ENCODE peak calls at places on chromosomes 11 and 22, in nine cellular contexts. U is neural crest cell; Y is kidney epithelial cell; M is activated CD4-positive, alpha-beta T cell treated with anti-CD3 and anti-CD28 coated beads for 48 hours; S is MCF 10A; A is endodermal cell; V is hypothalamus; W is astrocyte of the spinal cord; R is choroid plexus epithelial cell. O is an unnamed sample.

GRCh38 chr11:2902784-2903671 is 17.5 kb upstream of the CDKN1C start:
- DNase-seq in U (no peak), Y (no peak), M (no peak), S (peak), A (peak), V (no peak), W (no peak), R (no peak), O (no peak)

GRCh38 chr11:697028-697491 is 1.4 kb downstream of the TMEM80 start:
- DNase-seq in U (no peak), Y (peak), M (no peak), S (peak), A (no peak), V (no peak), W (peak), R (peak), O (no peak)

GRCh38 chr11:4467043-4467442 is 15.4 kb upstream of the OR52K1 start:
- DNase-seq in U (no peak), Y (no peak), M (no peak), S (no peak), A (no peak), V (no peak), W (no peak), R (no peak), O (no peak)

GRCh38 chr11:88315015-88315414 is 22.5 kb downstream of the CTSC start:
- DNase-seq in U (no peak), Y (no peak), M (no peak), S (no peak), A (no peak), V (no peak), W (no peak), R (no peak), O (no peak)

GRCh38 chr11:79113099-79113498 is 327.7 kb downstream of the TENM4 start:
- DNase-seq in U (no peak), Y (no peak), M (no peak), S (no peak), A (no peak), V (no peak), W (no peak), R (peak), O (no peak)

GRCh38 chr22:19064354-19065054 is 57.7 kb downstream of the DGCR2 start:
- DNase-seq in U (no peak), Y (no peak), M (no peak), S (no peak), A (no peak), V (no peak), W (no peak), R (no peak), O (no peak)

GRCh38 chr11:40816976-40817375 is 642.5 kb downstream of the LRRC4C start:
- DNase-seq in U (no peak), Y (no peak), M (no peak), S (no peak), A (no peak), V (no peak), W (no peak), R (no peak), O (no peak)

GRCh38 chr22:37747090-37747714 is 50.4 kb downstream of the TRIOBP start:
- DNase-seq in U (no peak), Y (no peak), M (no peak), S (peak), A (peak), V (no peak), W (peak), R (peak), O (peak)

GRCh38 chr11:106424111-106424510 is 346.6 kb downstream of the AASDHPPT start:
- DNase-seq in U (no peak), Y (peak), M (no peak), S (peak), A (no peak), V (no peak), W (peak), R (peak), O (no peak)

GRCh38 chr22:37843746-37844089 is 416 bp downstream of the ANKRD54 start:
- DNase-seq in U (no peak), Y (no peak), M (peak), S (peak), A (no peak), V (peak), W (no peak), R (peak), O (peak)

GRCh38 chr11:102223859-102224258 is 93.4 kb upstream of the BIRC3 start:
- DNase-seq in U (no peak), Y (no peak), M (no peak), S (peak), A (no peak), V (no peak), W (no peak), R (peak), O (no peak)

GRCh38 chr11:47264119-47264915 is 5.6 kb upstream of the MADD start:
- DNase-seq in U (no peak), Y (no peak), M (no peak), S (no peak), A (no peak), V (no peak), W (peak), R (peak), O (no peak)

GRCh38 chr11:61618991-61619390 is 38.1 kb upstream of the SYT7 start:
- DNase-seq in U (no peak), Y (no peak), M (no peak), S (no peak), A (peak), V (no peak), W (no peak), R (no peak), O (no peak)

GRCh38 chr11:113796663-113797259 is 17.2 kb downstream of the CLDN25 start:
- DNase-seq in U (peak), Y (no peak), M (no peak), S (peak), A (peak), V (no peak), W (peak), R (peak), O (no peak)

GRCh38 chr11:117492578-117493251 is 165.1 kb downstream of the CEP164 start:
- DNase-seq in U (peak), Y (no peak), M (no peak), S (no peak), A (peak), V (peak), W (no peak), R (no peak), O (no peak)

GRCh38 chr11:104003491-104003890 is 32.9 kb upstream of the DDI1 start:
- DNase-seq in U (no peak), Y (no peak), M (no peak), S (no peak), A (no peak), V (no peak), W (peak), R (peak), O (no peak)

GRCh38 chr22:42581762-42582716 is 28.3 kb downstream of the SERHL2 start:
- DNase-seq in U (peak), Y (no peak), M (peak), S (peak), A (peak), V (peak), W (peak), R (peak), O (peak)

GRCh38 chr11:117761993-117762392 is 35.0 kb downstream of the DSCAML1 start:
- DNase-seq in U (no peak), Y (no peak), M (no peak), S (no peak), A (no peak), V (no peak), W (no peak), R (no peak), O (no peak)

GRCh38 chr11:44559207-44559943 is 6.1 kb upstream of the CD82 start:
- DNase-seq in U (peak), Y (no peak), M (peak), S (no peak), A (peak), V (no peak), W (no peak), R (no peak), O (no peak)

GRCh38 chr11:28636566-28636965 is 528.4 kb downstream of the METTL15 start:
- DNase-seq in U (no peak), Y (no peak), M (no peak), S (no peak), A (no peak), V (no peak), W (no peak), R (no peak), O (no peak)

GRCh38 chr11:108069947-108070346 is 51.4 kb upstream of the ACAT1 start:
- DNase-seq in U (no peak), Y (peak), M (no peak), S (peak), A (no peak), V (no peak), W (peak), R (peak), O (no peak)

GRCh38 chr22:38826386-38826785 is 17.4 kb downstream of the NPTXR start:
- DNase-seq in U (no peak), Y (no peak), M (no peak), S (no peak), A (no peak), V (no peak), W (no peak), R (no peak), O (no peak)

GRCh38 chr11:122187373-122188165 is 71.6 kb upstream of the BLID start:
- DNase-seq in U (no peak), Y (no peak), M (no peak), S (no peak), A (no peak), V (no peak), W (no peak), R (no peak), O (no peak)

O was measured in Right ventricle myocardium inferior.